ENCODE peak calls at places on chromosomes 4 and X, in ten cellular contexts. L is MM.1S, V is GM06990, D is transverse colon, U is tibial nerve, M is AG04449, H is hepatocyte, F is HFF-Myc, R is fibroblast of mammary gland, Y is right cardiac atrium. P is an unnamed sample.

GRCh38 chrX:80817002-80817401 is 7.3 kb upstream of the BRWD3 start:
- DNase-seq in L (no peak), V (no peak), D (no peak), U (no peak), M (no peak), H (no peak), F (no peak), R (no peak), Y (no peak), P (no peak)

GRCh38 chr4:48779998-48780866 is at the start of gene FRYL:
- DNase-seq in L (peak; percentile 99), V (peak; percentile 96), D (peak; percentile 100), U (peak; percentile 99), M (peak; percentile 98), H (peak; percentile 99), F (peak; percentile 99), R (peak; percentile 99), Y (peak; percentile 100), P (peak; percentile 99)

GRCh38 chrX:78555401-78555980 is 103.6 kb downstream of the RTL3 start:
- DNase-seq in L (peak; percentile 27), V (no peak), D (no peak), U (no peak), M (no peak), H (no peak), F (no peak), R (peak; percentile 9), Y (no peak), P (peak; percentile 32)

GRCh38 chrX:447052-447451 is 60.3 kb upstream of the PPP2R3B start:
- DNase-seq in L (no peak), V (no peak), D (no peak), U (no peak), M (no peak), H (no peak), F (no peak), R (no peak), Y (no peak), P (no peak)

GRCh38 chrX:68794486-68794885 is 34.3 kb upstream of the EFNB1 start:
- DNase-seq in L (no peak), V (no peak), D (no peak), U (no peak), M (no peak), H (peak; percentile 44), F (no peak), R (no peak), Y (no peak), P (no peak)

GRCh38 chrX:11336201-11336600 is 43.0 kb downstream of the AMELX start:
- DNase-seq in L (peak; percentile 77), V (no peak), D (no peak), U (no peak), M (no peak), H (no peak), F (no peak), R (no peak), Y (no peak), P (no peak)

GRCh38 chrX:123330229-123330942 is 146.3 kb downstream of the GRIA3 start:
- DNase-seq in L (no peak), V (no peak), D (no peak), U (no peak), M (no peak), H (no peak), F (no peak), R (no peak), Y (no peak), P (no peak)

GRCh38 chrX:15497865-15498264 is 2.7 kb upstream of the BMX start:
- DNase-seq in L (peak; percentile 38), V (no peak), D (peak; percentile 56), U (no peak), M (no peak), H (peak; percentile 75), F (no peak), R (peak; percentile 42), Y (peak; percentile 58), P (peak; percentile 23)

GRCh38 chrX:150363561-150364346 is 637 bp downstream of the MAMLD1 start:
- DNase-seq in L (no peak), V (no peak), D (peak; percentile 14), U (peak; percentile 13), M (no peak), H (peak; percentile 55), F (no peak), R (peak; percentile 37), Y (peak; percentile 79), P (no peak)

GRCh38 chr4:11111876-11112275 is 316.8 kb downstream of the HS3ST1 start:
- DNase-seq in L (no peak), V (no peak), D (no peak), U (no peak), M (no peak), H (no peak), F (no peak), R (no peak), Y (no peak), P (no peak)

GRCh38 chrX:23742174-23742692 is 843 bp downstream of the ACOT9 start:
- DNase-seq in L (peak; percentile 10), V (peak; percentile 34), D (peak; percentile 31), U (no peak), M (peak; percentile 60), H (peak; percentile 71), F (peak; percentile 17), R (peak; percentile 64), Y (peak; percentile 50), P (no peak)

GRCh38 chr4:145734576-145735329 is 54.8 kb downstream of the C4orf51 start:
- DNase-seq in L (no peak), V (peak; percentile 21), D (peak; percentile 61), U (peak; percentile 23), M (peak; percentile 95), H (peak; percentile 82), F (peak; percentile 91), R (peak; percentile 97), Y (peak; percentile 67), P (no peak)

DNA sequence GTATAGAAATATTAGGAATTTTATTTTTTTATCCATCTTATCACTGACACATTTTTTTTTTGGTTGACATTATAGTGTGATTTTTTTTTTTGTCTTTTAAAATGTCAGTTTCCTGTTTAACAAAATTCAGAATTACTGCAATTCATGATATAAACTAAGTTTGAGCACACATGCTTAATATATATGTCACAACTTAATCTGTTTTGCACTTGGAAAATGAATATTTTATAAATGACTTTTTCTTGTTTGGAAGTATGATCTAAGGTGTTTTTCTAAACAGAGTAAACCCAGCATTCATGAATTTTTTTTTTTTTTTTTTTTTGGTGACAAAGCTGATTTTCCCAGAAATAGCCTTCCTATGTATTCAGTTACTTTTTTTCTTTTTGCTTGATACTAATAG is 2.4 kb downstream of the SMARCA5 start:
- DNase-seq in L (no peak), V (no peak), D (no peak), U (no peak), M (no peak), H (no peak), F (no peak), R (no peak), Y (no peak), P (no peak)
- H3K4me3 ChIP-seq in L (peak overlapping the region; percentile 90), V (peak overlapping the region; percentile 92), D (no peak overlapping the region), U (no peak overlapping the region), M (no peak overlapping the region), H (peak overlapping the region; percentile 97), F (peak overlapping the region; percentile 78), R (peak overlapping the region; percentile 89), Y (peak overlapping the region; percentile 59), P (no peak overlapping the region)

DNA sequence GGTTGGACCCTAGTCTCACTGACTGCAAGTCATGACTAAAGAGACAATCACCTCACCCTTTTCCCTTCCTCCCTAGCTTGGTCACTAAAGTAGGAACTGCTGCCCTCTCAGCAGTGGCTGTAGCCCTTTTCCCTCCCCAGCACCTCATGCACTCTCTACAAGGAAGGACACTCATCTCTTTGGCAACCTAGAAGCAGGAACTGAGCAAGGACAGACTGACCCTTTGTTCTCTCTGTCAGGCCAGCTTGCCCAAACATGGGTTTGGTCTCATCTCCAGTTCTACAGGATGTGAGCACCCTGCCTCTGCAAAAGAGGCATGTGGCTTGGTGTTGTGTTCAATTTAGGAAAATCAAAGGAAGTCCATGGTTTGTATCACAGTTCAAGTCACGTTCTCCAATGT is 15.8 kb downstream of the LEF1 start:
- DNase-seq in L (no peak), V (no peak), D (no peak), U (no peak), M (no peak), H (no peak), F (no peak), R (no peak), Y (no peak), P (no peak)
- H3K4me3 ChIP-seq in L (no peak overlapping the region), V (no peak overlapping the region), D (no peak overlapping the region), U (no peak overlapping the region), M (no peak overlapping the region), H (no peak overlapping the region), F (no peak overlapping the region), R (no peak overlapping the region), Y (no peak overlapping the region), P (no peak overlapping the region)

GRCh38 chr4:185357733-185358440 is 37.8 kb downstream of the LRP2BP start:
- DNase-seq in L (no peak), V (no peak), D (no peak), U (no peak), M (no peak), H (no peak), F (no peak), R (no peak), Y (no peak), P (no peak)

GRCh38 chr4:185358514-185359433 is 37.0 kb downstream of the LRP2BP start:
- DNase-seq in L (no peak), V (no peak), D (no peak), U (no peak), M (peak; percentile 37), H (no peak), F (no peak), R (no peak), Y (no peak), P (no peak)

GRCh38 chr4:185363251-185363650 is 32.5 kb downstream of the LRP2BP start:
- DNase-seq in L (no peak), V (no peak), D (no peak), U (no peak), M (no peak), H (no peak), F (no peak), R (no peak), Y (no peak), P (no peak)

GRCh38 chr4:185359767-185360446 is 35.8 kb downstream of the LRP2BP start:
- DNase-seq in L (no peak), V (no peak), D (no peak), U (no peak), M (peak; percentile 36), H (no peak), F (no peak), R (peak; percentile 23), Y (no peak), P (no peak)

GRCh38 chr4:185361872-185362271 is 33.9 kb downstream of the LRP2BP start:
- DNase-seq in L (no peak), V (no peak), D (no peak), U (no peak), M (no peak), H (no peak), F (no peak), R (no peak), Y (no peak), P (no peak)
- H3K4me3 ChIP-seq in L (no peak overlapping the region), V (no peak overlapping the region), D (no peak overlapping the region), U (no peak overlapping the region), M (no peak overlapping the region), H (no peak overlapping the region), F (no peak overlapping the region), R (no peak overlapping the region), Y (no peak overlapping the region), P (no peak overlapping the region)

DNA sequence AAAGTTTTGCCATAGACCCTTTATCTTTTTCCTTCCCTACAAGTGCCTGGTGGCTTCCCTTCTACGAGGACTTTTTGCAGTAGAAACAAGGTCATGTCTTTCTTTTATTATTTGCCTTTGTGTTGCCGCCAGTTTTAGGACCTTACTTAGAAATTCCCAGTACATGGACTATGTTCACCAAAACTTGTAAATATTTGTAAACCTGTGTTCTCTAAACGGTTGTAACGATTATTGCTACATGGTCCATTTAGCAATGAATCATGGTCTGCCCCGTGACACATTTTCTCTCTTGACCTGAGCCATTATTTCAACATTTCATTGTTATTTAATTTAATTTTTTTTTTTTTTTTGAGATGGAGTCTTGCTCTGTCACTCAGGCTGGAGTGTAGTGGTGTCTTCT is 110.7 kb downstream of the MFAP3L start:
- DNase-seq in L (no peak), V (no peak), D (no peak), U (no peak), M (no peak), H (no peak), F (no peak), R (no peak), Y (no peak), P (no peak)
- H3K4me3 ChIP-seq in L (no peak overlapping the region), V (no peak overlapping the region), D (no peak overlapping the region), U (no peak overlapping the region), M (no peak overlapping the region), H (no peak overlapping the region), F (no peak overlapping the region), R (no peak overlapping the region), Y (no peak overlapping the region), P (no peak overlapping the region)